ENCODE peak calls at places on chromosomes 13 and 19, in seven cellular contexts. N, V, F, E, W, Y and Z are unnamed samples.

GRCh38 chr19:38385804-38386257 is 2.0 kb downstream of the GGN start:
- DNase-seq in N (no peak), V (no peak), F (no peak), E (no peak), W (no peak), Y (no peak), Z (no peak)

GRCh38 chr19:39032164-39032918 is at the start of gene FBXO27:
- DNase-seq in N (no peak), V (no peak), F (no peak), E (peak), W (peak), Y (peak), Z (peak)

GRCh38 chr13:20407759-20408158 is 117.9 kb downstream of the CRYL1 start:
- DNase-seq in N (no peak), V (no peak), F (no peak), E (no peak), W (no peak), Y (no peak), Z (no peak)

GRCh38 chr13:113553541-113554332 is 30.8 kb upstream of the TFDP1 start:
- DNase-seq in N (peak), V (peak), F (no peak), E (peak), W (peak), Y (no peak), Z (no peak)

GRCh38 chr13:44967656-44968451 is 21.4 kb downstream of the NUFIP1 start:
- DNase-seq in N (no peak), V (peak), F (no peak), E (no peak), W (no peak), Y (peak), Z (no peak)

GRCh38 chr19:29328586-29328985 is 115.6 kb upstream of the UQCRFS1 start:
- DNase-seq in N (no peak), V (no peak), F (no peak), E (no peak), W (no peak), Y (peak), Z (no peak)

GRCh38 chr13:44128522-44128921 is 245.1 kb upstream of the SERP2 start:
- DNase-seq in N (peak), V (peak), F (no peak), E (no peak), W (no peak), Y (no peak), Z (peak)

GRCh38 chr13:104295537-104295936 is 1229.3 kb upstream of the SLC10A2 start:
- DNase-seq in N (no peak), V (no peak), F (no peak), E (no peak), W (no peak), Y (no peak), Z (no peak)

GRCh38 chr13:51833980-51834379 is 11.0 kb downstream of the TMEM272 start:
- DNase-seq in N (no peak), V (no peak), F (no peak), E (no peak), W (no peak), Y (no peak), Z (no peak)

GRCh38 chr19:31408460-31409124 is 59.4 kb upstream of the TSHZ3 start:
- DNase-seq in N (peak), V (no peak), F (no peak), E (no peak), W (no peak), Y (no peak), Z (peak)

GRCh38 chr19:35458192-35458591 is 10.1 kb downstream of the FFAR2 start:
- DNase-seq in N (no peak), V (no peak), F (no peak), E (no peak), W (no peak), Y (no peak), Z (no peak)

GRCh38 chr19:46603752-46604241 is 2.7 kb downstream of the CALM3 start:
- DNase-seq in N (no peak), V (peak), F (no peak), E (peak), W (no peak), Y (no peak), Z (no peak)

GRCh38 chr13:25608181-25608580 is 236.4 kb downstream of the ATP8A2 start:
- DNase-seq in N (no peak), V (no peak), F (no peak), E (no peak), W (no peak), Y (no peak), Z (no peak)

GRCh38 chr19:18225702-18226468 is at the start of gene PDE4C:
- DNase-seq in N (peak), V (no peak), F (no peak), E (no peak), W (no peak), Y (no peak), Z (peak)

GRCh38 chr19:33458171-33458633 is 63.4 kb downstream of the PEPD start:
- DNase-seq in N (no peak), V (no peak), F (no peak), E (no peak), W (no peak), Y (no peak), Z (no peak)

GRCh38 chr19:16601378-16602052 is 26.5 kb downstream of the MED26 start:
- DNase-seq in N (no peak), V (no peak), F (no peak), E (no peak), W (no peak), Y (no peak), Z (peak)

GRCh38 chr13:40316301-40316700 is 350.1 kb downstream of the FOXO1 start:
- DNase-seq in N (no peak), V (peak), F (no peak), E (no peak), W (no peak), Y (no peak), Z (no peak)

GRCh38 chr13:85241045-85241444 is 558.2 kb downstream of the SLITRK6 start:
- DNase-seq in N (no peak), V (no peak), F (no peak), E (no peak), W (no peak), Y (no peak), Z (no peak)

GRCh38 chr19:32465176-32465575 is 59.6 kb downstream of the DPY19L3 start:
- DNase-seq in N (no peak), V (no peak), F (no peak), E (no peak), W (no peak), Y (no peak), Z (no peak)

GRCh38 chr13:97975280-97975850 is 21.9 kb downstream of the IPO5 start:
- DNase-seq in N (no peak), V (no peak), F (no peak), E (no peak), W (no peak), Y (no peak), Z (no peak)

GRCh38 chr13:89029062-89029461 is 1357.9 kb downstream of the SLITRK5 start:
- DNase-seq in N (no peak), V (no peak), F (no peak), E (no peak), W (no peak), Y (no peak), Z (no peak)

GRCh38 chr13:112134150-112135075 is 67.5 kb downstream of the SOX1 start:
- DNase-seq in N (no peak), V (no peak), F (no peak), E (no peak), W (no peak), Y (no peak), Z (no peak)

GRCh38 chr13:49421391-49421790 is 22.5 kb downstream of the CAB39L start:
- DNase-seq in N (no peak), V (no peak), F (no peak), E (peak), W (no peak), Y (no peak), Z (no peak)

GRCh38 chr19:18172331-18173053 is 1.1 kb upstream of the IFI30 start:
- DNase-seq in N (no peak), V (no peak), F (no peak), E (no peak), W (no peak), Y (no peak), Z (peak)

GRCh38 chr13:107091386-107091785 is 523.4 kb upstream of the ARGLU1 start:
- DNase-seq in N (no peak), V (no peak), F (no peak), E (no peak), W (no peak), Y (no peak), Z (no peak)

GRCh38 chr13:78238911-78239310 is 320.3 kb upstream of the EDNRB start:
- DNase-seq in N (no peak), V (no peak), F (no peak), E (no peak), W (no peak), Y (no peak), Z (no peak)

GRCh38 chr13:59846845-59847620 is 316.7 kb downstream of the DIAPH3 start:
- DNase-seq in N (no peak), V (no peak), F (no peak), E (no peak), W (no peak), Y (no peak), Z (no peak)

GRCh38 chr13:109939105-109939504 is 152.7 kb upstream of the IRS2 start:
- DNase-seq in N (no peak), V (no peak), F (no peak), E (no peak), W (no peak), Y (no peak), Z (no peak)

GRCh38 chr13:36673838-36674326 is at the start of gene SERTM1:
- DNase-seq in N (peak), V (no peak), F (no peak), E (peak), W (no peak), Y (no peak), Z (no peak)

GRCh38 chr13:93767917-93768422 is 541.4 kb downstream of the GPC6 start:
- DNase-seq in N (no peak), V (no peak), F (no peak), E (no peak), W (no peak), Y (no peak), Z (no peak)

GRCh38 chr13:32299893-32300292 is 15.3 kb downstream of the ZAR1L start:
- DNase-seq in N (no peak), V (no peak), F (no peak), E (no peak), W (no peak), Y (no peak), Z (no peak)

DNA sequence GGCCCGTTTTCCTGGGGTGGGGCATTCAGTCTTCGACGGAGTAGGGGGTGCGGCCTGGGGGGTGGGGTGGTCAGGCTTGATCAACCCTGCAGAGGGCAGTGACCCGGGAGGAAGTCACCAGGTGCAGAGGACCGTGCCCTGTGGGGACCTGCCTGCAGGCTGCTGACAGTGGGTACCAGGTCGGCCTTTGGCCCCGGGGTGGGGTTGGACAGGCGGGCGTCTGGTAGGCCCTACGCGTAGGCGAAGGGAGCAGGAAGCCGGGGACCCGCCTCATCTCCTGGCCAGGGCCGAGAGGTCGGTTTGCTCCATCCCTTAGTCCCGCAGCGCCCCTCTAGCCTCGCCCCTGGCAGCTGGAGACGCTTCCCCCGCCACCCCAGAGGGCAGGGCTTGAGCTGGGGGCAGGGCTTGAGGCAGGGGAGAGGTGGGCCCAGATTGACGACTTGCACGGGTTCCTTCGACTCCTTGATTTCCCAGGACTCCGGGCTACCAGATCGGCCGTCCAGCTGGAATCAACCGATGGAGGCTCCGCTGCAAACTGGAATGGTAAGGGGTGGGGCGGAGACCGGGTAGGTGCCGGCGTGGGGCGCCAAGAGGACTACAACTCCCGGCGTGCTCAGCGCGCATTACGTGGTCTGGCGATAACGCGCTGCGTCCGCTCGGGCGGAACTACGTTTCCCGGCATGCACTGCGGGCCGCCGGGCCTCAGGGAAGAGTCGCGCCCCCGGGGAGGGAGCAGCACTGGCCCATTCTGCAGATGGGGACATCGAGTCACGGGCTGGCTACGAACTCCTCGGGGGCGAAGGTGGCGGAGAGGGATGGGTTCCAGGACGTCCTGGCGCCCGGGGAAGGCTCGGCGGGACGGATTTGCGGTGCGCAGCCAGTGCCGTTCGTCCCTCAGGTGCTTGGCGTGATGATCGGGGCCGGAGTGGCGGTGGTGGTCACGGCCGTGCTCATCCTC is at the start of gene PNPLA6:
- DNase-seq in N (peak), V (peak), F (peak), E (peak), W (peak), Y (peak), Z (peak)
- TF ChIP-seq POLR2A in N (peak), V (peak), F (peak), E (peak), W (peak), Y (peak), Z (no peak)

DNA sequence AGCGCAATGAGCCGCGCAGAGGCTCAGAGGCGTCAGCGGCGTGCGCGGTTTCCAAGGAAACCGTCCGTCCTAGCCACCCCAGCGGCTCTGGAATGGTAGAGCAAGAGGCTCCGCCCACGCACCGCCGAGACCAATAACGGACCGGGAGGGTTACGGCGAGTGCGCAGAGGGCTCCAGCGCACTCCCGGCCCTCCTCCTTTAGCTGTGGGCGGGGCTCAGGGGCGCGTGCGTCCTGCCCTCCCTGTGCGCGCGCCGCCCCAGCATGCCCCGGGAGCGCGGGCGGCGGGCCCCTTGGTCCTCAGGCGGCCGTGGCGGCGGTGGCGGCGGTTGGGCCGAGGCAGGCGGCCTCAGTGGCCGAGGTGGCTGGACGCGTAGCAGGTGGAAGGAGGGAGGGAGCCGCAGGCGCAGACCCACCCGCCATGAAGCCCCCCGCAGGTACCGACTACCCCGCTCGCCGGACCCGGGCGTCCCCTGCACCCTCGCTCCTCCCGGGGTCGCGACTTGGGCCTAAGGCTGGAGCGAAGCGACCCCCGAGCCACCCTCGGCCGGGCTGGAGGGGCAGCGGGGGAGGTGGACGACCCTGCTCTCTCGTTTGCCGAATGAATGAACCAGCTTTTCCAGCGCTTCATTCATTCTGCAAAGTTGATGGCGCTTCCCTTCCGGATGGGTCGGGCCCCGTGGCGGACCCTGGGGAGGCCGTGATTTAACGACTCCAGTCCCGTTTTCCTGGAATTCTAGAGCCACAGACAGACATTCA is at the start of gene THOP1:
- DNase-seq in N (peak), V (peak), F (peak), E (peak), W (peak), Y (peak), Z (peak)
- TF ChIP-seq POLR2A in N (no peak), V (peak), F (peak), E (no peak), W (no peak), Y (peak), Z (peak)

DNA sequence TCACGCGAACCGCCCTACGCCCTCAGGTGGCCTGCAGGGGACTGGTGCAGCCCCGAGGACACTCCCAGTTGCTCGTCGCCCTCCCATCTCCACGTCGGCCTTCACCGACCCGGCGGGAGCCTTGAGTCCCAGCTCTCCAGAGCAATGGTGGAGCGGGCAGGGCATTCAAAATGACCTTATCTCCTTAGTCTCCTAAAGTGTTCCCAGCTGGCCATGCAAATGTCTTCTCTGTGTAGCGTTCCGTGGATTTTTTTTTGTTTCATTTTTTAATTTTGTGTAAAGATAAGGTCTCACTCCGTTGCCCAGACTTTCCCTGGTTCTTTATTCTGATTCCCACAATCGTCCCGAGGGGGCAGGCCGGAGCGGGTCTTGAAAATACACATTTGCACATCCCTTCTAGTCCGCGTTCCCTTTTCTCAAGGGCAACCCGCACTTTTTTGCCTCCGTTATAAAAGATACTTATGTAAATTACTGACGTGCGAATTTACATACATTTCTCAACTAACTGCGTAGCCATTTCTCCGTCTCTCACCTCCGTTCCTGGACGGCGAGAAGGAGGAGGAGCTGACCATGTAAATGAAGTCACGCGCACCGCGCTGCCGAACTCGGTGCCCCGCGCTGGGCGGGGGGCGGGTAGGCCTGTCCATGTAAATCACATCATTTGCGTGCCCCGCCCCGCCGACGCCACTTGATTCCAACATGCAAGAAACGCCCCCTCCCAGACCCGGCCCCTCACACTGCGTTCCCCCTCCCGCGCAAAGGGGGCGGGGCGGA is 581 bp upstream of the EGLN2 start:
- DNase-seq in N (peak), V (peak), F (peak), E (peak), W (peak), Y (peak), Z (peak)
- TF ChIP-seq POLR2A in N (peak), V (no peak), F (peak), E (no peak), W (peak), Y (peak), Z (no peak)

GRCh38 chr19:591099-591958 is 1.6 kb downstream of the HCN2 start:
- DNase-seq in N (peak), V (no peak), F (no peak), E (no peak), W (no peak), Y (no peak), Z (no peak)

GRCh38 chr19:590750-591098 is 1.0 kb downstream of the HCN2 start:
- DNase-seq in N (no peak), V (no peak), F (no peak), E (no peak), W (no peak), Y (no peak), Z (no peak)

GRCh38 chr19:588758-589692 is 656 bp upstream of the HCN2 start:
- DNase-seq in N (no peak), V (peak), F (no peak), E (no peak), W (no peak), Y (no peak), Z (no peak)

GRCh38 chr19:590396-590745 is 690 bp downstream of the HCN2 start:
- DNase-seq in N (no peak), V (no peak), F (no peak), E (no peak), W (no peak), Y (no peak), Z (no peak)

DNA sequence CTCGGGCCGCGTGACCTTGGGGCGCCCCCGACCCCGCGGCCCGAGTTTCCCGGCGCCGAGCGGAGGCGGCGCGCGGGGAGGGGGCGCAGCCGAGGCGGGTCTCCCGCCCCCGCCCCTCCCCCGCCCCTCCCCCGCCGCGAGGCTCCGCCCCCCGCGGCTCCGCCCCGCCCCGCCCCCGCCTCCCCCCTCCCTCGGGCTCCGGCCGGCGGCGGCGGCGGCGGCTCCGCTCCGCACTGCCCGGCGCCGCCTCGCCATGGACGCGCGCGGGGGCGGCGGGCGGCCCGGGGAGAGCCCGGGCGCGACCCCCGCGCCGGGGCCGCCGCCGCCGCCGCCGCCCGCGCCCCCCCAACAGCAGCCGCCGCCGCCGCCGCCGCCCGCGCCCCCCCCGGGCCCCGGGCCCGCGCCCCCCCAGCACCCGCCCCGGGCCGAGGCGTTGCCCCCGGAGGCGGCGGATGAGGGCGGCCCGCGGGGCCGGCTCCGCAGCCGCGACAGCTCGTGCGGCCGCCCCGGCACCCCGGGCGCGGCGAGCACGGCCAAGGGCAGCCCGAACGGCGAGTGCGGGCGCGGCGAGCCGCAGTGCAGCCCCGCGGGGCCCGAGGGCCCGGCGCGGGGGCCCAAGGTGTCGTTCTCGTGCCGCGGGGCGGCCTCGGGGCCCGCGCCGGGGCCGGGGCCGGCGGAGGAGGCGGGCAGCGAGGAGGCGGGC is at the start of gene HCN2:
- DNase-seq in N (no peak), V (no peak), F (no peak), E (no peak), W (no peak), Y (no peak), Z (no peak)
- TF ChIP-seq POLR2A in N (no peak), V (no peak), F (no peak), E (no peak), W (no peak), Y (no peak), Z (no peak)

GRCh38 chr13:80558074-80558473 is 217.1 kb upstream of the SPRY2 start:
- DNase-seq in N (no peak), V (peak), F (no peak), E (no peak), W (no peak), Y (no peak), Z (no peak)
- TF ChIP-seq POLR2A in N (no peak), V (no peak), F (no peak), E (no peak), W (no peak), Y (no peak), Z (no peak)

GRCh38 chr19:20565321-20566018 is at the start of gene ZNF737:
- DNase-seq in N (peak), V (peak), F (peak), E (peak), W (peak), Y (peak), Z (peak)
- TF ChIP-seq POLR2A in N (peak), V (peak), F (peak), E (no peak), W (peak), Y (peak), Z (no peak)

GRCh38 chr19:14450876-14451275 is 17.8 kb downstream of the PKN1 start:
- DNase-seq in N (no peak), V (no peak), F (no peak), E (no peak), W (no peak), Y (no peak), Z (no peak)

GRCh38 chr19:14449321-14449720 is 16.2 kb downstream of the PKN1 start:
- DNase-seq in N (no peak), V (no peak), F (no peak), E (no peak), W (no peak), Y (no peak), Z (no peak)

GRCh38 chr19:14446336-14447036 is 13.4 kb downstream of the PKN1 start:
- DNase-seq in N (no peak), V (no peak), F (no peak), E (no peak), W (no peak), Y (no peak), Z (no peak)

GRCh38 chr19:14450168-14450874 is 17.2 kb downstream of the PKN1 start:
- DNase-seq in N (peak), V (peak), F (no peak), E (peak), W (no peak), Y (no peak), Z (peak)
- TF ChIP-seq POLR2A in N (no peak), V (no peak), F (no peak), E (no peak), W (no peak), Y (no peak), Z (no peak)